ENCODE peak calls at places on chromosome 10, in ten cellular contexts. I is Jurkat, Clone E6-1; X is MM.1S; A is stimulated activated naive CD8-positive, alpha-beta T cell treated with anti-CD3 and anti-CD28 coated beads, Interleukin-15, Interleukin-2, amounts not matched to agents 100 U/mL and 50 U/mL, for 24 hours; J is Ammon's horn; M is stimulated activated CD8-positive, alpha-beta memory T cell treated with anti-CD3 and anti-CD28 coated beads, Interleukin-4, amount 100 ng/mL, for 24 hours; Z is stimulated activated CD4-positive, alpha-beta T cell treated with anti-CD3 and anti-CD28 coated beads, Interleukin-4, amount 100 ng/mL, for 48 hours; W is Karpas-422; T is stomach; G is H4. N is an unnamed sample.

GRCh38 chr10:8049151-8049873 is 5.2 kb upstream of the GATA3 start:
- DNase-seq in T (no peak), X (no peak), I (no peak), Z (no peak), G (no peak), M (no peak), A (no peak), W (no peak), J (no peak), N (no peak)

GRCh38 chr10:30438016-30438850 is 4.2 kb downstream of the MAP3K8 start:
- DNase-seq in Z (no peak), A (no peak), G (no peak), X (peak; percentile 31), I (no peak), T (no peak), J (no peak), W (peak; percentile 72), M (no peak), N (no peak)

GRCh38 chr10:17951868-17952371 is at the start of gene SLC39A12:
- DNase-seq in Z (no peak), X (no peak), I (no peak), A (no peak), J (no peak), T (no peak), M (no peak), W (no peak), G (peak; percentile 16), N (no peak)

GRCh38 chr10:12540341-12540781 is 191.0 kb downstream of the CAMK1D start:
- DNase-seq in M (no peak), W (no peak), G (no peak), A (no peak), X (peak; percentile 66), J (no peak), I (peak; percentile 25), Z (no peak), T (no peak), N (no peak)

GRCh38 chr10:73495226-73495883 is 469 bp downstream of the PPP3CB start:
- DNase-seq in J (peak; percentile 83), X (peak; percentile 94), G (peak; percentile 80), W (peak; percentile 95), M (peak; percentile 82), I (peak; percentile 82), A (peak; percentile 86), T (peak; percentile 93), Z (peak; percentile 73), N (peak; percentile 95)

GRCh38 chr10:51937736-51938135 is 238.3 kb upstream of the CSTF2T start:
- DNase-seq in A (no peak), Z (no peak), X (no peak), M (no peak), G (peak; percentile 6), W (no peak), J (no peak), I (no peak), T (no peak), N (no peak)

GRCh38 chr10:132224343-132225072 is 37.8 kb downstream of the DPYSL4 start:
- DNase-seq in X (no peak), T (no peak), A (no peak), M (no peak), G (no peak), W (no peak), I (no peak), J (no peak), Z (no peak), N (no peak)

GRCh38 chr10:88386878-88387773 is 196.0 kb downstream of the RNLS start:
- DNase-seq in W (peak; percentile 88), A (no peak), T (no peak), I (peak; percentile 99), Z (no peak), G (peak; percentile 74), X (peak; percentile 79), M (no peak), J (peak; percentile 85), N (no peak)

GRCh38 chr10:100286051-100287033 is at the start of gene BLOC1S2:
- DNase-seq in X (peak; percentile 85), Z (peak; percentile 81), I (peak; percentile 40), T (peak; percentile 84), A (peak; percentile 92), J (peak; percentile 91), W (peak; percentile 93), M (peak; percentile 84), G (peak; percentile 74), N (peak; percentile 92)

GRCh38 chr10:75462865-75463264 is 31.4 kb downstream of the LRMDA start:
- DNase-seq in M (no peak), G (no peak), W (no peak), I (no peak), A (no peak), Z (no peak), T (no peak), X (no peak), J (no peak), N (no peak)

GRCh38 chr10:99681553-99681952 is 22.2 kb downstream of the ENTPD7 start:
- DNase-seq in Z (no peak), T (no peak), G (no peak), A (no peak), I (no peak), W (no peak), M (no peak), X (no peak), J (no peak), N (no peak)

GRCh38 chr10:15344876-15345285 is 26.2 kb downstream of the FAM171A1 start:
- DNase-seq in A (no peak), X (no peak), I (no peak), W (peak; percentile 53), J (peak; percentile 84), G (peak; percentile 41), T (no peak), Z (no peak), M (no peak), N (no peak)

GRCh38 chr10:121159670-121160069 is 308.5 kb downstream of the WDR11 start:
- DNase-seq in X (peak; percentile 30), J (no peak), G (no peak), T (no peak), Z (no peak), A (peak; percentile 4), I (no peak), W (no peak), M (no peak), N (no peak)

GRCh38 chr10:118832242-118832651 is 77.5 kb upstream of the CACUL1 start:
- DNase-seq in W (no peak), M (no peak), A (no peak), T (peak; percentile 37), I (no peak), Z (no peak), G (no peak), J (peak; percentile 73), X (no peak), N (no peak)

GRCh38 chr10:131905279-131905595 is 4.4 kb downstream of the PPP2R2D start:
- DNase-seq in Z (no peak), J (no peak), I (no peak), X (no peak), A (no peak), M (no peak), G (no peak), W (no peak), T (no peak), N (no peak)

GRCh38 chr10:49115796-49116508 is 630 bp upstream of the VSTM4 start:
- DNase-seq in T (no peak), X (no peak), G (no peak), A (no peak), J (no peak), W (no peak), I (peak; percentile 42), Z (no peak), M (no peak), N (no peak)

GRCh38 chr10:70753841-70754621 is 31.1 kb downstream of the TBATA start:
- DNase-seq in W (no peak), T (no peak), X (no peak), Z (no peak), M (no peak), A (no peak), J (no peak), G (no peak), I (no peak), N (no peak)

GRCh38 chr10:17548162-17548561 is 69.0 kb downstream of the HACD1 start:
- DNase-seq in T (no peak), W (no peak), I (no peak), J (no peak), A (no peak), M (no peak), G (no peak), Z (no peak), X (no peak), N (no peak)

GRCh38 chr10:797179-797578 is 107.7 kb upstream of the DIP2C start:
- DNase-seq in G (no peak), X (no peak), I (no peak), M (no peak), A (no peak), J (no peak), Z (no peak), T (no peak), W (no peak), N (no peak)

GRCh38 chr10:48444266-48444665 is 137.8 kb downstream of the MAPK8 start:
- DNase-seq in G (no peak), M (no peak), I (peak; percentile 21), X (no peak), J (no peak), W (peak; percentile 54), T (peak; percentile 25), Z (no peak), A (no peak), N (no peak)

GRCh38 chr10:77513783-77514331 is 123.8 kb downstream of the KCNMA1 start:
- DNase-seq in I (no peak), G (peak; percentile 92), M (no peak), A (no peak), T (peak; percentile 52), Z (no peak), W (no peak), J (peak; percentile 79), X (no peak), N (no peak)

GRCh38 chr10:16787361-16787791 is 29.8 kb downstream of the RSU1 start:
- DNase-seq in T (no peak), J (no peak), X (no peak), Z (peak; percentile 24), W (no peak), M (peak; percentile 40), G (no peak), A (peak; percentile 53), I (no peak), N (peak; percentile 63)

GRCh38 chr10:127398967-127399350 is 150.2 kb upstream of the NPS start:
- DNase-seq in W (no peak), I (no peak), X (no peak), G (no peak), M (no peak), A (no peak), J (no peak), T (no peak), Z (no peak), N (no peak)

GRCh38 chr10:103725242-103725641 is 130.1 kb downstream of the SH3PXD2A start:
- DNase-seq in G (no peak), M (no peak), A (no peak), X (no peak), I (no peak), T (no peak), W (no peak), Z (no peak), J (no peak), N (no peak)

GRCh38 chr10:132806126-132807061 is 20.4 kb upstream of the NKX6-2 start:
- DNase-seq in Z (no peak), A (no peak), T (peak; percentile 20), W (no peak), I (no peak), J (no peak), X (no peak), M (no peak), G (no peak), N (peak; percentile 54)

GRCh38 chr10:68721673-68721963 is 579 bp downstream of the CCAR1 start:
- DNase-seq in M (no peak), J (peak; percentile 10), Z (no peak), G (no peak), T (no peak), A (no peak), X (no peak), I (no peak), W (no peak), N (no peak)

GRCh38 chr10:88311264-88311663 is 271.9 kb downstream of the RNLS start:
- DNase-seq in G (no peak), Z (no peak), X (no peak), M (no peak), T (no peak), W (no peak), I (no peak), J (no peak), A (no peak), N (no peak)

GRCh38 chr10:126088144-126088543 is 191.8 kb downstream of the FANK1 start:
- DNase-seq in M (no peak), A (no peak), X (no peak), J (no peak), T (no peak), W (no peak), Z (no peak), I (no peak), G (peak; percentile 56), N (no peak)